ENCODE peak calls at places on chromosomes 13 and 19, in five cellular contexts. L is K562, H is SK-N-SH, C is HepG2, J is GM12878. N is an unnamed sample.

GRCh38 chr13:28584873-28585317 is 74.0 kb upstream of the POMP start:
- DNase-seq in L (no peak), H (no peak), J (no peak), C (no peak), N (no peak)

GRCh38 chr19:39502640-39503417 is 4.1 kb downstream of the DLL3 start:
- DNase-seq in C (peak), L (peak), J (no peak), H (peak), N (peak)

GRCh38 chr13:111913790-111914189 is 153.2 kb upstream of the SOX1 start:
- DNase-seq in C (no peak), H (no peak), J (no peak), L (no peak), N (no peak)

GRCh38 chr13:26465514-26465913 is 92.0 kb upstream of the WASF3 start:
- DNase-seq in L (no peak), J (no peak), H (no peak), C (no peak), N (no peak)

GRCh38 chr13:69094485-69094884 is 1013.1 kb upstream of the ATXN8OS start:
- DNase-seq in L (no peak), J (no peak), H (no peak), C (no peak), N (no peak)

GRCh38 chr19:33350538-33351309 is 22.8 kb upstream of the CEBPG start:
- DNase-seq in C (no peak), H (no peak), J (no peak), L (no peak), N (no peak)

GRCh38 chr19:10346509-10346908 is 7.1 kb upstream of the ICAM3 start:
- DNase-seq in H (no peak), J (no peak), L (no peak), C (peak), N (peak)

GRCh38 chr13:79779761-79780160 is 298.8 kb downstream of the NDFIP2 start:
- DNase-seq in C (peak), L (no peak), J (no peak), H (no peak), N (peak)

GRCh38 chr19:40530091-40530901 is 46.4 kb upstream of the SHKBP1 start:
- DNase-seq in H (peak), C (no peak), L (peak), J (no peak), N (no peak)

GRCh38 chr13:48733739-48734329 is 80.1 kb downstream of the CYSLTR2 start:
- DNase-seq in H (no peak), J (no peak), L (no peak), C (no peak), N (no peak)

GRCh38 chr13:34338102-34338501 is 520.2 kb downstream of the RFC3 start:
- DNase-seq in H (no peak), C (no peak), J (no peak), L (no peak), N (no peak)

GRCh38 chr13:95783747-95784146 is 106.8 kb downstream of the DNAJC3 start:
- DNase-seq in J (no peak), L (no peak), C (no peak), H (no peak), N (no peak)

GRCh38 chr19:39986643-39987042 is 10.2 kb upstream of the ZNF546 start:
- DNase-seq in H (no peak), L (no peak), J (no peak), C (no peak), N (no peak)

GRCh38 chr19:37855098-37855497 is 51.3 kb downstream of the WDR87 start:
- DNase-seq in H (peak), J (no peak), C (no peak), L (no peak), N (no peak)

GRCh38 chr13:85386424-85386823 is 412.8 kb downstream of the SLITRK6 start:
- DNase-seq in C (peak), J (no peak), L (no peak), H (peak), N (no peak)

GRCh38 chr13:75326173-75327131 is 155.5 kb downstream of the TBC1D4 start:
- DNase-seq in L (peak), H (peak), J (no peak), C (no peak), N (no peak)

GRCh38 chr13:53442979-53443378 is 414.4 kb downstream of the OLFM4 start:
- DNase-seq in L (no peak), H (no peak), C (no peak), J (no peak), N (no peak)

GRCh38 chr19:33795370-33796163 is 1.1 kb upstream of the KCTD15 start:
- DNase-seq in L (peak), H (peak), J (no peak), C (peak), N (peak)

GRCh38 chr19:35592226-35592625 is 6.3 kb downstream of the PMIS2 start:
- DNase-seq in L (peak), H (peak), J (no peak), C (peak), N (peak)

GRCh38 chr13:26202365-26202972 is 19.6 kb downstream of the RNF6 start:
- DNase-seq in J (no peak), L (no peak), H (no peak), C (no peak), N (no peak)

GRCh38 chr19:55670280-55671053 is 4.6 kb upstream of the EPN1 start:
- DNase-seq in L (no peak), J (no peak), C (no peak), H (no peak), N (no peak)

GRCh38 chr13:28866932-28867331 is 46.8 kb downstream of the MTUS2 start:
- DNase-seq in L (no peak), H (no peak), J (no peak), C (no peak), N (no peak)

GRCh38 chr19:11265785-11266236 is 3.5 kb upstream of the DOCK6 start:
- DNase-seq in H (no peak), J (no peak), L (peak), C (peak), N (no peak)

GRCh38 chr19:32450217-32450616 is 44.6 kb downstream of the DPY19L3 start:
- DNase-seq in H (no peak), J (no peak), L (no peak), C (no peak), N (no peak)

DNA sequence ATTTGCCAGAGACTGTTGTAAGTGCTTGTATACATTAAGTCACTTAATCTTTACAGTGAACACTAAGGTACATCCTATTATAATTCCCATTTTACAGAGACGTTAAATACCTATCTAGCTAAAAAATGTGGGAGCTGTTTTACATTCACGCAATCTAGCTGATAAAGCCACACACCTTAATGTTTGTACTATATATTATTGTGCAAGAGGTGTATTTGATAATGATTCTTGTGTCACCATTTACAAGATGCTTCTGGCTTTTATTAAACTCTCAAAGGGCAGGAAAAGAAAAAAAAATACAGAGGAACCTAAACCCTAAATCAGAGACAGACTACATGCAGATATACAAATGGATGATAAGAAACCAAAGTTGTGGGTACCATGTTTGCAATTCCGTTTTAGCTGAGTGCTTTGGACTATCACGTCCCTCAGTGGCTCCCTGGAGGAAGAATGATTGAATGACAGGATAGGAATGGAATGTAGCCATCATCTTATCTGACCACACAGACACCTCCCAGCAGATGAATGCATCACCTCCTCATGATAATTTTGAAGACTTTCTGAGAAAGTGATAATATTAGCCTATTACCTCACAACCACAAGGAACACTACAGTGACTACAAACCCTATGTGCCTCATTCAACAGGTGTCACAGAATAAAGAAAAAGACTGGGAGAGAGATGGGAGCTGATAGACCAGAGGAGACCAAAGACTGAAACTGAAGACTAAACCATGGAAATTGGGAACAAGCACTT is 230.5 kb upstream of the SERP2 start:
- DNase-seq in L (peak), J (no peak), H (no peak), C (no peak), N (no peak)
- H3K27ac ChIP-seq in L (no peak), J (no peak), H (no peak), C (no peak), N (no peak)

DNA sequence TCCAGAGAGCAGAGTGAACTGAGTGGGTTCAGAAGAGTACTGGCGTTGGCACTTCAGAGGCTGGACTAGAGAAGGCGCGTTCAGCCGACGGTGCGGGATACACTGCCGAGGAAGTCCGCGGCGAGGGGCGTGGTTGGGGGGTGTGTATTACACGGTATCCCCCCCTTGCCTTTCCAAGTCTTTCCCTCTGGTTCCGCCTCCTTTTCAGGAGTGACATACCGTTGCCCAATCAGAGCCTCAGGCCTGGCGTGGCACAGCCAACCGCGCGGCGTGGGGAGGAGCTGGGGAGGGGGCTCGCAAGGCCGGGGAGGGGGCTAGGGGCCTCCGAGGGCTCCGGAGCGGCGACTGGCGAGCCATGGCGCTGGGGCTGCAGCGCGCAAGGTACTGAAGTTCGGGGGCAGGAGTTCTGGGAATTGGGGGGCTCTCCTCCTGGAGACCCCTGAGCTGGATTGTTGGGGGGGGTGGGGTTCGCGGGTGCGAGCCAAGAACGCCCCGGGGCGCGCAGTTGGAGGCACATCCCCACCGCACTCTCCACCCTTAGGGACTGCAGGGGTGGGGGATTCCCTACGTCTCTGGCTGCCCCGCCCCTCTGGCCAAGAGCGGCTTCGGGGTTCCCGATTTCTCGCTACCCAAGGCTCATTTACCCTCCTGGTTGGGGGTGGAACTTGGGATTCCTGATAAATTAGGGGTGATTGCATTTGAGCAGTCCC is at the start of gene HIF3A:
- DNase-seq in J (no peak), L (peak), C (no peak), H (peak), N (no peak)
- TF ChIP-seq REST in J (no peak), L (no peak), C (no peak), H (no peak), N (no peak)

DNA sequence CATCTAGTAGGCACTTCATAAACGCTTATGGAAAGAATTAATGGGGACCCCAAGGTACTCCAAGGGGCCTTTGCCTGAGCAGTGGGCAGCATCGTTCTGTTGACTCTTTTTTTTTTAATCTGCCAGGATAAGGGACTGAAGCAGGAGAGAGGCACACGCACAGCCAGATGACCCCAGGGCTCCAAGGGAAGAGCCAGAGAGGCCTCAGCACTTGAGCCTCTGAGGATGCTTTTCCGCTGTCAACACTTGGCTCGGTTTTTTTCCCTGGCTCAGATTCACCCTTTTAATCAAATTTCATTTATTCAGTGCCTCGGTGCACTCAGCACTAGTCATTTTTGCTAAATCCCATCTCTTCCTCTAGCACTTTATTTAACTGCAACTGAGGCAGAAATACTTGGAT is 226.3 kb downstream of the FGF9 start:
- DNase-seq in L (no peak), C (no peak), H (no peak), J (no peak), N (no peak)
- TF ChIP-seq GABPA in L (no peak), C (no peak), H (no peak), J (no peak), N (no peak)

DNA sequence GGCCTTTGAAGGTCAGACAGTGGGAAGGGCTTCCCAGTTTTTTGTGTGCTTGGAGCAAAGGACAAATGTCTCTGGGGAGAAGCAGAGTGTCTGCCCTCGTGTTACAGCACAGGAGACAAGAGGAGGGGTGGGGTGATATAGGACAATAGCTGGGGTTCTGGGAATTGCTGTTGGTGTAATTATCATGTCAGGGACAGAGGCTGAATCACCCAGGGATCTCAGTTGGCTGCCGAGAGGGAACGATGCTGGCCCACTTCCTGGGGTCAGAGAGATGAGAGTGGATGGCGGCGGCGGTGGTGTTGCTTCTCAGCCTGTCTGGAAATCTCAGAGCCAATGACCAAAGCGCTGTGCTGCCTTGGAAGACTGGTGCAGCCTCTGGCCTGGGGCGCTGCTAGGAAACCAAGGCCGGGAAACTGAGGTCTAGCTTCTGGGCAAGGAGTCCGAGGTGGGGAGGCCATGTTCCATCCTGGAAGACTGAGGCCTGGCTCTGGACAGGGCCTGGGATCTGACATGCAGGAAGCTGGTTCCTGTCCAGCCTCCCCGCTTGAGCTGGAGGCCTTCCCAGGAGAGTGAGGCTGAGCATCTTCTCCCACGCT is 1.3 kb downstream of the INAFM1 start:
- DNase-seq in H (no peak), C (no peak), J (no peak), L (no peak), N (no peak)
- H3K27ac ChIP-seq in H (no peak), C (no peak), J (no peak), L (peak), N (no peak)

GRCh38 chr13:110593430-110594130 is 21.8 kb upstream of the NAXD start:
- DNase-seq in J (no peak), L (peak), H (peak), C (peak), N (peak)
- TF ChIP-seq REST in J (no peak), L (no peak), H (no peak), C (no peak), N (no peak)

N was measured in HL-60.